ENCODE peak calls at places on chromosomes 16 and 17, in four cellular contexts. S is stimulated activated naive CD4-positive, alpha-beta T cell treated with Interleukin-2 at 50 U/mL for 16 hours; X is activated CD4-positive, CD25-positive, alpha-beta regulatory T cell; A is HAP-1. R is an unnamed sample.

GRCh38 chr17:37068266-37068665 is 119.5 kb downstream of the AATF start:
- DNase-seq in S (no peak), X (no peak), A (no peak), R (no peak)

GRCh38 chr17:68356520-68356919 is 65.2 kb downstream of the ARSG start:
- DNase-seq in S (peak; percentile 44), X (peak; percentile 17), A (no peak), R (no peak)

GRCh38 chr16:66521951-66522771 is 27.8 kb downstream of the TK2 start:
- DNase-seq in S (peak; percentile 95), X (peak; percentile 76), A (no peak), R (no peak)

GRCh38 chr17:72587156-72587555 is 466.3 kb downstream of the SOX9 start:
- DNase-seq in S (no peak), X (no peak), A (no peak), R (no peak)

GRCh38 chr16:86070971-86071370 is 172.0 kb downstream of the IRF8 start:
- DNase-seq in S (no peak), X (no peak), A (no peak), R (no peak)

GRCh38 chr16:70695351-70696070 is 9.7 kb upstream of the MTSS2 start:
- DNase-seq in S (no peak), X (no peak), A (no peak), R (no peak)

GRCh38 chr17:35376245-35376644 is 2.8 kb upstream of the SLFN11 start:
- DNase-seq in S (no peak), X (no peak), A (no peak), R (no peak)

GRCh38 chr16:75921281-75921680 is 195.0 kb upstream of the CPHXL start:
- DNase-seq in S (no peak), X (no peak), A (no peak), R (no peak)

GRCh38 chr17:30378191-30378796 is 433 bp upstream of the CPD start:
- DNase-seq in S (peak; percentile 43), X (no peak), A (peak; percentile 17), R (no peak)

GRCh38 chr17:63116967-63117366 is 150.9 kb downstream of the TANC2 start:
- DNase-seq in S (no peak), X (no peak), A (peak; percentile 66), R (no peak)

GRCh38 chr16:15950167-15950854 is 895 bp downstream of the ABCC1 start:
- DNase-seq in S (peak; percentile 35), X (no peak), A (peak; percentile 68), R (no peak)

GRCh38 chr17:45086346-45086745 is 25.2 kb downstream of the NMT1 start:
- DNase-seq in S (no peak), X (no peak), A (no peak), R (no peak)

GRCh38 chr16:49003022-49003421 is 278.6 kb downstream of the CBLN1 start:
- DNase-seq in S (no peak), X (no peak), A (no peak), R (no peak)

GRCh38 chr16:878071-878784 is 77.7 kb upstream of the GNG13 start:
- DNase-seq in S (peak; percentile 28), X (no peak), A (no peak), R (no peak)

GRCh38 chr16:4591706-4592470 is 22.8 kb downstream of the UBALD1 start:
- DNase-seq in S (no peak), X (no peak), A (no peak), R (no peak)

GRCh38 chr16:85681255-85681654 is 7.5 kb downstream of the GINS2 start:
- DNase-seq in S (no peak), X (no peak), A (no peak), R (no peak)

GRCh38 chr17:64773386-64773835 is 111.3 kb upstream of the SMURF2 start:
- DNase-seq in S (no peak), X (no peak), A (no peak), R (no peak)